ENCODE peak calls at places on chromosomes 11 and 22, in four cellular contexts. X is body of pancreas; Y is stimulated activated CD4-positive, alpha-beta T cell treated with anti-CD3 and anti-CD28 coated beads, Interleukin-2, amount 100 ng/mL, for 48 hours; F is CD4-positive, CD25-positive, alpha-beta regulatory T cell. K is an unnamed sample.

GRCh38 chr22:35541254-35541748 is 670 bp downstream of the RASD2 start:
- DNase-seq in X (no peak), F (no peak), Y (no peak), K (no peak)

GRCh38 chr11:33695051-33695566 is 5.5 kb downstream of the C11orf91 start:
- DNase-seq in Y (no peak), F (no peak), X (peak; percentile 90), K (no peak)

GRCh38 chr11:47270331-47271271 is 668 bp downstream of the MADD start:
- DNase-seq in F (peak; percentile 19), Y (no peak), X (peak; percentile 50), K (no peak)

GRCh38 chr11:46969379-46969778 is 32.8 kb downstream of the CSTPP1 start:
- DNase-seq in Y (no peak), F (no peak), X (no peak), K (no peak)

GRCh38 chr11:66002648-66003225 is 434 bp downstream of the BANF1 start:
- DNase-seq in F (no peak), Y (no peak), X (peak; percentile 83), K (no peak)

GRCh38 chr11:2376751-2377451 is at the start of gene CD81:
- DNase-seq in X (no peak), F (peak; percentile 56), Y (peak; percentile 70), K (no peak)

GRCh38 chr11:28383471-28383870 is 275.3 kb downstream of the METTL15 start:
- DNase-seq in X (no peak), F (no peak), Y (no peak), K (no peak)

GRCh38 chr11:65366340-65366773 is 11.8 kb downstream of the TIGD3 start:
- DNase-seq in F (peak; percentile 19), X (peak; percentile 81), Y (no peak), K (no peak)

GRCh38 chr11:70501026-70501901 is 102.9 kb downstream of the CTTN start:
- DNase-seq in Y (no peak), X (no peak), F (no peak), K (no peak)

GRCh38 chr11:62388999-62389398 is 29.8 kb upstream of the SCGB1A1 start:
- DNase-seq in X (no peak), Y (no peak), F (no peak), K (no peak)

GRCh38 chr11:13207665-13208594 is 69.7 kb upstream of the BMAL1 start:
- DNase-seq in Y (no peak), F (no peak), X (peak; percentile 36), K (no peak)

GRCh38 chr11:15157181-15157580 is 42.5 kb downstream of the INSC start:
- DNase-seq in X (no peak), Y (no peak), F (no peak), K (no peak)

GRCh38 chr11:126345759-126346585 is 9.5 kb upstream of the ST3GAL4 start:
- DNase-seq in Y (no peak), X (peak; percentile 89), F (no peak), K (no peak)

GRCh38 chr11:119607726-119608125 is 121.3 kb downstream of the NECTIN1 start:
- DNase-seq in X (no peak), F (no peak), Y (no peak), K (no peak)

GRCh38 chr11:65917077-65917433 is 1.8 kb downstream of the C11orf68 start:
- DNase-seq in F (no peak), X (no peak), Y (no peak), K (no peak)

GRCh38 chr11:59173964-59174663 is 2.2 kb downstream of the DTX4 start:
- DNase-seq in Y (no peak), X (peak; percentile 80), F (no peak), K (no peak)

GRCh38 chr11:19648321-19648720 is 64.3 kb upstream of the NAV2 start:
- DNase-seq in Y (no peak), X (no peak), F (no peak), K (no peak)

GRCh38 chr11:72240461-72241289 is 3.3 kb downstream of the PHOX2A start:
- DNase-seq in X (no peak), Y (no peak), F (no peak), K (no peak)

GRCh38 chr11:115159122-115159665 is 345.0 kb downstream of the CADM1 start:
- DNase-seq in Y (no peak), F (no peak), X (no peak), K (no peak)

GRCh38 chr22:26483439-26484359 is at the start of the genes HPS4 and SRRD:
- DNase-seq in F (peak; percentile 91), Y (peak; percentile 91), X (peak; percentile 93), K (peak; percentile 88)

GRCh38 chr11:78160557-78160956 is 21.1 kb upstream of the ALG8 start:
- DNase-seq in F (no peak), X (no peak), Y (no peak), K (no peak)

GRCh38 chr11:45885921-45886721 is 670 bp downstream of the MAPK8IP1 start:
- DNase-seq in X (no peak), Y (no peak), F (no peak), K (no peak)

GRCh38 chr11:16148301-16148787 is 208.0 kb downstream of the SOX6 start:
- DNase-seq in Y (no peak), F (no peak), X (no peak), K (no peak)

GRCh38 chr22:43176090-43176489 is 10.8 kb downstream of the TTLL12 start:
- DNase-seq in F (no peak), Y (no peak), X (no peak), K (no peak)

GRCh38 chr11:22976146-22976545 is 115.9 kb upstream of the CCDC179 start:
- DNase-seq in X (peak; percentile 83), F (no peak), Y (peak; percentile 3), K (no peak)

K was measured in stimulated activated naive B cell treated with anti-CD40 and anti-IgM and Interleukin-4, amounts not matched to agents 10 μg/mL and 1 μg/mL and 100 μg/mL, for 72 hours.